ENCODE peak calls at places on chromosomes 7 and 10, in ten cellular contexts. C is psoas muscle; W is hippocampal formation; Z is WTC11; M is hepatocyte; I is PC-3; F is activated naive CD8-positive, alpha-beta T cell treated with anti-CD3 and anti-CD28 coated beads for 36 hours; L is fibroblast of lung; N is GM12878; A is stimulated activated CD8-positive, alpha-beta memory T cell treated with anti-CD3 and anti-CD28 coated beads, Interleukin-2, amount 100 ng/mL, for 48 hours. E is an unnamed sample.

GRCh38 chr7:74606101-74606908 is 51.2 kb upstream of the GTF2I start:
- DNase-seq in C (peak; percentile 56), W (peak; percentile 48), Z (peak; percentile 55), M (peak; percentile 61), I (peak; percentile 60), F (peak; percentile 62), L (no peak), N (no peak), A (peak; percentile 22), E (no peak)

GRCh38 chr7:8147004-8147403 is 115.0 kb downstream of the ICA1 start:
- DNase-seq in C (no peak), W (no peak), Z (peak; percentile 19), M (no peak), I (no peak), F (no peak), L (no peak), N (no peak), A (no peak), E (no peak)

GRCh38 chr7:152351168-152351567 is 84.6 kb downstream of the KMT2C start:
- DNase-seq in C (no peak), W (no peak), Z (no peak), M (no peak), I (no peak), F (no peak), L (peak; percentile 39), N (no peak), A (no peak), E (no peak)

GRCh38 chr10:35641430-35642015 is 573 bp downstream of the FZD8 start:
- DNase-seq in C (no peak), W (no peak), Z (peak; percentile 28), M (peak; percentile 65), I (no peak), F (peak; percentile 15), L (peak; percentile 30), N (no peak), A (no peak), E (no peak)

GRCh38 chr7:2269468-2270460 is 27.7 kb downstream of the NUDT1 start:
- DNase-seq in C (no peak), W (no peak), Z (peak; percentile 48), M (no peak), I (peak; percentile 4), F (no peak), L (peak; percentile 35), N (no peak), A (no peak), E (no peak)

GRCh38 chr10:44056947-44057811 is 327.7 kb downstream of the CXCL12 start:
- DNase-seq in C (no peak), W (no peak), Z (no peak), M (no peak), I (no peak), F (no peak), L (no peak), N (no peak), A (no peak), E (peak; percentile 22)

GRCh38 chr10:29343607-29344038 is 54.8 kb downstream of the LYZL1 start:
- DNase-seq in C (no peak), W (no peak), Z (no peak), M (no peak), I (no peak), F (no peak), L (no peak), N (no peak), A (no peak), E (no peak)

GRCh38 chr10:75776738-75777504 is 345.5 kb downstream of the LRMDA start:
- DNase-seq in C (no peak), W (no peak), Z (no peak), M (no peak), I (peak; percentile 41), F (no peak), L (no peak), N (no peak), A (no peak), E (no peak)

GRCh38 chr10:81903472-81903871 is 28.5 kb downstream of the NRG3 start:
- DNase-seq in C (no peak), W (no peak), Z (no peak), M (no peak), I (no peak), F (no peak), L (no peak), N (no peak), A (no peak), E (no peak)

GRCh38 chr7:128123291-128124037 is 92.2 kb upstream of the LRRC4 start:
- DNase-seq in C (no peak), W (no peak), Z (no peak), M (no peak), I (no peak), F (no peak), L (no peak), N (no peak), A (no peak), E (no peak)

GRCh38 chr10:29613791-29614190 is 21.0 kb downstream of the SVIL start:
- DNase-seq in C (no peak), W (no peak), Z (no peak), M (no peak), I (no peak), F (no peak), L (no peak), N (no peak), A (no peak), E (no peak)

GRCh38 chr7:82156938-82157337 is 286.6 kb downstream of the CACNA2D1 start:
- DNase-seq in C (no peak), W (no peak), Z (no peak), M (no peak), I (no peak), F (no peak), L (peak; percentile 2), N (no peak), A (no peak), E (no peak)

GRCh38 chr7:83465643-83466042 is 183.3 kb downstream of the SEMA3E start:
- DNase-seq in C (no peak), W (no peak), Z (no peak), M (no peak), I (no peak), F (no peak), L (no peak), N (no peak), A (no peak), E (no peak)

GRCh38 chr7:142445019-142445686 is 187.3 kb upstream of the PRSS58 start:
- DNase-seq in C (no peak), W (no peak), Z (peak; percentile 80), M (no peak), I (peak; percentile 56), F (no peak), L (no peak), N (no peak), A (no peak), E (no peak)

GRCh38 chr10:11610855-11611247 is 599 bp downstream of the USP6NL start:
- DNase-seq in C (peak; percentile 36), W (peak; percentile 28), Z (peak; percentile 35), M (peak; percentile 47), I (no peak), F (peak; percentile 37), L (peak; percentile 51), N (no peak), A (no peak), E (no peak)

GRCh38 chr10:87734987-87735827 is 75.5 kb downstream of the PAPSS2 start:
- DNase-seq in C (no peak), W (no peak), Z (peak; percentile 77), M (peak; percentile 56), I (peak; percentile 64), F (no peak), L (peak; percentile 68), N (no peak), A (no peak), E (no peak)

GRCh38 chr7:159098795-159099194 is 45.9 kb downstream of the VIPR2 start:
- DNase-seq in C (no peak), W (no peak), Z (no peak), M (peak; percentile 33), I (no peak), F (no peak), L (no peak), N (no peak), A (no peak), E (no peak)

GRCh38 chr10:113648478-113648877 is 15.4 kb downstream of the NRAP start:
- DNase-seq in C (no peak), W (no peak), Z (no peak), M (no peak), I (peak; percentile 12), F (no peak), L (peak; percentile 2), N (no peak), A (no peak), E (no peak)

GRCh38 chr10:125606406-125606805 is 76.6 kb downstream of the TEX36 start:
- DNase-seq in C (no peak), W (no peak), Z (no peak), M (no peak), I (no peak), F (no peak), L (no peak), N (no peak), A (no peak), E (no peak)

GRCh38 chr10:82429302-82429701 is 554.3 kb downstream of the NRG3 start:
- DNase-seq in C (no peak), W (no peak), Z (no peak), M (no peak), I (no peak), F (no peak), L (no peak), N (no peak), A (no peak), E (no peak)

GRCh38 chr7:46900312-46901263 is 681.3 kb downstream of the TNS3 start:
- DNase-seq in C (no peak), W (no peak), Z (no peak), M (no peak), I (peak; percentile 3), F (no peak), L (peak; percentile 66), N (no peak), A (no peak), E (peak; percentile 42)

E was measured in LNCaP clone FGC.